ENCODE peak calls at places on chromosome 1, in four cellular contexts. Z is kidney glomerular epithelial cell; M is stimulated activated CD8-positive, alpha-beta memory T cell treated with anti-CD3 and anti-CD28 coated beads, Interleukin-7, amount 100 ng/mL, for 1 hour; B is HAP-1. O is an unnamed sample.

GRCh38 chr1:174023438-174023837 is 1.3 kb upstream of the RC3H1 start:
- DNase-seq in Z (peak; percentile 32), M (no peak), B (peak; percentile 48), O (no peak)

GRCh38 chr1:152654110-152654509 is 9.1 kb upstream of the LCE2D start:
- DNase-seq in Z (peak; percentile 16), M (peak; percentile 6), B (peak; percentile 82), O (no peak)

GRCh38 chr1:11697893-11698210 is 6.3 kb downstream of the DRAXIN start:
- DNase-seq in Z (no peak), M (no peak), B (no peak), O (no peak)

GRCh38 chr1:41811978-41812852 is 106.5 kb downstream of the HIVEP3 start:
- DNase-seq in Z (peak; percentile 30), M (no peak), B (peak; percentile 74), O (no peak)

GRCh38 chr1:101769520-101769919 is 227.2 kb downstream of the OLFM3 start:
- DNase-seq in Z (peak; percentile 23), M (no peak), B (peak; percentile 25), O (no peak)

GRCh38 chr1:21647431-21648373 is 21.5 kb downstream of the RAP1GAP start:
- DNase-seq in Z (peak; percentile 57), M (no peak), B (peak; percentile 94), O (no peak)

GRCh38 chr1:150309758-150310495 is 11.4 kb upstream of the PRPF3 start:
- DNase-seq in Z (no peak), M (no peak), B (no peak), O (no peak)

GRCh38 chr1:204677864-204678263 is 7.7 kb downstream of the LRRN2 start:
- DNase-seq in Z (no peak), M (no peak), B (no peak), O (no peak)

GRCh38 chr1:75791022-75791421 is 5.0 kb downstream of the RABGGTB start:
- DNase-seq in Z (no peak), M (no peak), B (no peak), O (no peak)

GRCh38 chr1:18511469-18511997 is 30.8 kb downstream of the KLHDC7A start:
- DNase-seq in Z (no peak), M (no peak), B (no peak), O (no peak)

GRCh38 chr1:54743827-54744226 is 20.5 kb downstream of the PARS2 start:
- DNase-seq in Z (no peak), M (no peak), B (no peak), O (no peak)

GRCh38 chr1:182413486-182413885 is 13.0 kb upstream of the TEDDM1 start:
- DNase-seq in Z (no peak), M (no peak), B (no peak), O (no peak)

GRCh38 chr1:41479000-41479807 is 5.3 kb downstream of the EDN2 start:
- DNase-seq in Z (no peak), M (no peak), B (no peak), O (peak; percentile 86)

O was measured in posterior vena cava.